ENCODE peak calls at places on chromosomes 7 and 10, in nine cellular contexts. P is choroid plexus epithelial cell; S is mesothelial cell of epicardium; B is body of pancreas; U is HFF-Myc; A is CD8-positive, alpha-beta T cell; J is H9; K is brain microvascular endothelial cell; D is cardiac muscle cell. L is an unnamed sample.

GRCh38 chr7:99000196-99000903 is 122.0 kb downstream of the TRRAP start:
- DNase-seq in P (no peak), K (no peak), A (no peak), U (no peak), D (no peak), J (no peak), B (peak), S (no peak), L (no peak)

GRCh38 chr7:25360471-25360870 is 132.2 kb upstream of the NPVF start:
- DNase-seq in P (no peak), D (no peak), K (no peak), S (no peak), U (no peak), B (no peak), A (no peak), J (no peak), L (no peak)

GRCh38 chr7:40979296-40979695 is 723.6 kb downstream of the INHBA start:
- DNase-seq in P (peak), K (peak), U (no peak), B (no peak), A (no peak), S (no peak), J (no peak), D (no peak), L (no peak)

GRCh38 chr7:80614911-80615310 is 23.5 kb upstream of the CD36 start:
- DNase-seq in K (peak), J (no peak), U (no peak), B (no peak), A (no peak), D (peak), P (peak), S (no peak), L (no peak)

GRCh38 chr10:75042292-75042974 is 69.0 kb upstream of the SAMD8 start:
- DNase-seq in J (no peak), U (peak), A (no peak), B (no peak), D (peak), P (peak), S (no peak), K (peak), L (no peak)

GRCh38 chr10:95273393-95274312 is 17.1 kb downstream of the PDLIM1 start:
- DNase-seq in D (no peak), B (no peak), J (no peak), U (peak), S (no peak), P (peak), A (no peak), K (peak), L (no peak)

GRCh38 chr10:99661370-99661749 is 2.1 kb downstream of the ENTPD7 start:
- DNase-seq in B (no peak), S (no peak), J (no peak), U (no peak), K (peak), A (no peak), P (peak), D (no peak), L (no peak)

GRCh38 chr10:133528296-133528844 is 1.2 kb downstream of the CYP2E1 start:
- DNase-seq in K (no peak), J (no peak), P (no peak), U (no peak), B (peak), A (no peak), S (no peak), D (no peak), L (no peak)

GRCh38 chr10:97063271-97063982 is 122.3 kb downstream of the SLIT1 start:
- DNase-seq in B (no peak), P (no peak), K (no peak), J (no peak), U (no peak), S (no peak), A (no peak), D (no peak), L (no peak)

GRCh38 chr7:55348502-55348901 is 16.6 kb upstream of the LANCL2 start:
- DNase-seq in K (peak), U (no peak), B (no peak), D (no peak), P (peak), J (no peak), A (no peak), S (no peak), L (no peak)

GRCh38 chr10:88209837-88210552 is 346.6 kb downstream of the PTEN start:
- DNase-seq in U (no peak), D (no peak), K (peak), B (no peak), S (no peak), P (peak), J (no peak), A (no peak), L (no peak)

GRCh38 chr10:4111593-4111992 is 326.6 kb upstream of the KLF6 start:
- DNase-seq in S (no peak), J (no peak), D (no peak), K (no peak), P (no peak), A (no peak), B (no peak), U (no peak), L (no peak)

GRCh38 chr7:74272305-74273038 is 16.7 kb upstream of the CLIP2 start:
- DNase-seq in J (peak), S (no peak), U (peak), A (no peak), B (peak), K (peak), D (no peak), P (peak), L (peak)

GRCh38 chr10:3784510-3785250 is at the start of gene KLF6:
- DNase-seq in A (peak), D (no peak), K (no peak), P (peak), S (no peak), B (peak), J (no peak), U (no peak), L (no peak)

GRCh38 chr7:131108212-131108980 is 219.3 kb upstream of the MKLN1 start:
- DNase-seq in U (no peak), J (no peak), B (no peak), S (no peak), A (peak), D (no peak), P (peak), K (peak), L (peak)

GRCh38 chr10:112307631-112308502 is 24.7 kb downstream of the TECTB start:
- DNase-seq in S (no peak), D (peak), A (no peak), K (peak), J (peak), B (peak), P (peak), U (no peak), L (no peak)

GRCh38 chr10:125691160-125691981 is 8.4 kb upstream of the TEX36 start:
- DNase-seq in A (no peak), K (no peak), P (no peak), D (no peak), U (peak), J (no peak), B (no peak), S (no peak), L (no peak)

GRCh38 chr10:35433851-35434426 is 97.6 kb downstream of the CCNY start:
- DNase-seq in B (no peak), A (no peak), U (peak), K (peak), D (no peak), J (no peak), S (no peak), P (peak), L (no peak)

GRCh38 chr7:87310790-87311419 is 34.6 kb upstream of the CROT start:
- DNase-seq in P (no peak), S (no peak), B (no peak), K (no peak), J (no peak), A (no peak), U (no peak), D (no peak), L (no peak)

GRCh38 chr10:63681965-63682704 is 160.9 kb downstream of the REEP3 start:
- DNase-seq in U (peak), D (no peak), S (no peak), A (no peak), J (no peak), K (peak), B (no peak), P (peak), L (no peak)

GRCh38 chr7:85950418-85950817 is 693.3 kb upstream of the GRM3 start:
- DNase-seq in P (no peak), S (no peak), D (no peak), J (no peak), K (no peak), A (no peak), U (no peak), B (no peak), L (no peak)

GRCh38 chr7:143382126-143382790 is 1.1 kb downstream of the ZYX start:
- DNase-seq in S (no peak), A (no peak), K (no peak), P (no peak), D (no peak), U (no peak), B (no peak), J (no peak), L (no peak)

GRCh38 chr7:40162516-40162915 is 27.7 kb downstream of the SUGCT start:
- DNase-seq in U (peak), A (no peak), P (peak), B (no peak), S (no peak), J (no peak), K (peak), D (no peak), L (no peak)

GRCh38 chr10:30215631-30216030 is 133.4 kb downstream of the MTPAP start:
- DNase-seq in J (no peak), S (no peak), U (no peak), A (no peak), B (no peak), D (no peak), K (no peak), P (peak), L (no peak)

GRCh38 chr7:131365876-131366275 is 38.2 kb downstream of the MKLN1 start:
- DNase-seq in B (no peak), S (no peak), D (no peak), K (no peak), J (no peak), P (peak), U (no peak), A (no peak), L (no peak)

GRCh38 chr7:139068543-139069399 is 32.9 kb upstream of the ZC3HAV1L start:
- DNase-seq in K (no peak), B (no peak), P (no peak), D (no peak), A (peak), U (no peak), S (no peak), J (no peak), L (no peak)

GRCh38 chr10:32149257-32149955 is 93.2 kb upstream of the KIF5B start:
- DNase-seq in B (peak), J (no peak), U (no peak), K (peak), D (no peak), P (peak), S (no peak), A (no peak), L (no peak)

GRCh38 chr10:77157248-77158019 is 480.2 kb downstream of the KCNMA1 start:
- DNase-seq in J (no peak), S (no peak), U (no peak), B (no peak), P (no peak), A (no peak), K (peak), D (no peak), L (no peak)

GRCh38 chr7:102836206-102836938 is 76.4 kb upstream of the LRRC17 start:
- DNase-seq in J (no peak), P (peak), A (no peak), S (no peak), D (no peak), U (peak), B (no peak), K (peak), L (no peak)

GRCh38 chr7:135169936-135170222 is 628 bp downstream of the CYREN start:
- DNase-seq in B (no peak), P (peak), U (no peak), D (no peak), A (no peak), S (no peak), J (no peak), K (no peak), L (no peak)

GRCh38 chr7:128053023-128053422 is 21.8 kb upstream of the LRRC4 start:
- DNase-seq in J (no peak), A (no peak), U (no peak), B (no peak), D (no peak), K (no peak), P (peak), S (no peak), L (no peak)

GRCh38 chr7:12322287-12322902 is 81.3 kb downstream of the VWDE start:
- DNase-seq in P (peak), J (no peak), D (no peak), K (peak), B (no peak), A (no peak), U (no peak), S (no peak), L (no peak)

GRCh38 chr10:119090968-119091367 is 10.4 kb upstream of the EIF3A start:
- DNase-seq in S (no peak), A (peak), K (peak), U (peak), D (no peak), B (no peak), P (peak), J (no peak), L (no peak)

DNA sequence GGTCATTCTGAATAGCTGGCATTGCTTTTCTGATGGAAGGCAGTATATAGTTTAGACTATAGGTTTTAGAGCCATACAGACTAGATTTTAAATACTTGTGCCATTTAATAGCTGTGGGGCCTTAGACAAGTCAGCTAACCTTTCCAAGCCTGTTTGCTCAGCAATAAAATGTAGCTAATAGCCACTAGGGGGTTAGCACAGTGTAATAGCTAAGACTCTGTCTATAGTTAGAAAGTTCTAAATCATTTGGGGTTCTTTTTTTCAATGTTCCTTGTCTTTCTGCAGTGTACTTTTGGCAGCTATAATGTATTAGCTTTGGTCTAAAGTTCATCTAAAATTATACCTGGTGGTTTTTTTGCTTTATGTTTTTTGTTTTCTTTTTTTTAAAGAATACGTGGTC is 7.5 kb upstream of the KIFBP start:
- DNase-seq in D (no peak), U (no peak), A (no peak), S (no peak), B (no peak), K (no peak), J (no peak), P (peak), L (no peak)
- TF ChIP-seq CTCF in D (peak), U (peak), A (no peak), S (peak), B (no peak), K (peak), J (peak), P (peak), L (no peak)

DNA sequence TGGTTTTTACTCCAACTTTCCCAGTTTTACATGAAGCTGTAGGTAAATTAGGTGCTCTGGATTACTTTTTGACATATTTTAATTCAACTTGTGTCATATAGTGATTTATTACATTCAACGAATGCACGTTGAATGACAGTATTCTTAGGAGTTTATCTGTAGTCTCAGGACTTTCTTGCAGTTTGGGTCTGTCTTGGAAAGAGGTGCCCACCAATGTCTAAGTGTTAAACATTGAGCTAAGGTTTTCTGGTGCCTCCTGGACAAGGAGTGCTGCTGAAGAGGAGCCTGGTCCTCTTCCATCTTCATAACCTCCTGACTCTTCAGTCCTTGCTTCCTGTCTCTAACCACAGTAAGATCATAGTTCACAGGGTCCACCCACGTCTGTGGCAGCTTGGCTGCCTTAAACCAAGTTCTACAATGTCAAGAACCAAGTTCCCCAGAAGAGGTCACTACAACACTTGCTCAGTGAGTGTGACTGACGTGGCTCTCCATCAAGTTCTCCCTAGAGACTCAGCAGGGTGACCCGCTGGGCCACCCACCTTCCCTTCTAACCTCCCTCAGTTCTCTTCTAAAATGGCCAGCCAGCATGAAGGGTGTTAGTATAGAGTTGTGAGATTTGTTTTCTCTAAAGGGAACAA is 6.1 kb downstream of the NPY start:
- DNase-seq in U (no peak), B (no peak), K (peak), D (peak), A (no peak), J (peak), P (peak), S (no peak), L (no peak)
- TF ChIP-seq CTCF in U (peak), B (peak), K (peak), D (peak), A (no peak), J (peak), P (peak), S (no peak), L (no peak)

GRCh38 chr7:112707655-112708054 is 82.5 kb downstream of the TMEM168 start:
- DNase-seq in B (no peak), U (no peak), J (no peak), K (no peak), P (no peak), D (no peak), S (no peak), A (no peak), L (no peak)

DNA sequence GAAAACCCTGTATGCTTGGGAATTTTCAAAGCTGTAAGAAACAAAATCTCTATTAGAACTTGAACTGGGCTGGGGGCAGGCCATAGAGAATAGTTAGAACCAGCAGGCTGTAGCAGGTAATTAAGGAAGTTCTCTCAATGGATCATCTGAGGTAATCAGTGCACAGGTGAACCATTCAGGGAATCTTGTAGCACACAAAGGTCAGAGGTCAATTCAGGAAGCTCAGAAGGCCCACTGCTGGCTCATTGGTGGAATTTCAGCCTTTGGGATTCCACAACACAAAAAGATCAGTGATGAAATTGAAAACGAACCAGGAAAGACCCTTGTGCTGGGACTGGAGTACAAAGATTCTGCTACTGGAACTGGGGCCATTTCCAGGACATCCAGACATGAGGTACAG is 82.0 kb downstream of the TMEM168 start:
- DNase-seq in J (no peak), K (no peak), S (no peak), U (no peak), P (no peak), D (no peak), B (no peak), A (no peak), L (no peak)
- TF ChIP-seq CTCF in J (peak), K (no peak), S (no peak), U (peak), P (peak), D (no peak), B (no peak), A (no peak), L (no peak)

GRCh38 chr7:50303082-50303893 is 1.2 kb upstream of the IKZF1 start:
- DNase-seq in U (no peak), J (peak), B (no peak), S (no peak), A (peak), K (no peak), D (no peak), P (no peak), L (no peak)

GRCh38 chr7:50303894-50304157 is 690 bp upstream of the IKZF1 start:
- DNase-seq in D (no peak), S (no peak), U (no peak), K (no peak), P (no peak), B (no peak), J (no peak), A (no peak), L (peak)

GRCh38 chr7:50304911-50305621 is 550 bp downstream of the IKZF1 start:
- DNase-seq in K (no peak), P (no peak), B (no peak), D (peak), J (no peak), S (no peak), A (peak), U (no peak), L (no peak)

GRCh38 chr7:50305697-50306300 is 1.3 kb downstream of the IKZF1 start:
- DNase-seq in J (no peak), B (no peak), P (no peak), U (no peak), S (no peak), D (no peak), K (no peak), A (no peak), L (no peak)

GRCh38 chr7:50304158-50304910 is at the start of gene IKZF1:
- DNase-seq in S (no peak), K (no peak), U (no peak), P (no peak), A (peak), D (peak), B (peak), J (peak), L (peak)
- TF ChIP-seq CTCF in S (no peak), K (no peak), U (no peak), P (no peak), A (no peak), D (no peak), B (no peak), J (no peak), L (no peak)

GRCh38 chr10:18599392-18599791 is 52.0 kb downstream of the NSUN6 start:
- DNase-seq in P (no peak), D (no peak), A (no peak), B (no peak), S (no peak), U (no peak), J (no peak), K (no peak), L (no peak)

GRCh38 chr10:18606051-18606730 is 45.2 kb downstream of the NSUN6 start:
- DNase-seq in P (peak), B (no peak), J (no peak), D (no peak), U (no peak), A (no peak), K (peak), S (no peak), L (no peak)

DNA sequence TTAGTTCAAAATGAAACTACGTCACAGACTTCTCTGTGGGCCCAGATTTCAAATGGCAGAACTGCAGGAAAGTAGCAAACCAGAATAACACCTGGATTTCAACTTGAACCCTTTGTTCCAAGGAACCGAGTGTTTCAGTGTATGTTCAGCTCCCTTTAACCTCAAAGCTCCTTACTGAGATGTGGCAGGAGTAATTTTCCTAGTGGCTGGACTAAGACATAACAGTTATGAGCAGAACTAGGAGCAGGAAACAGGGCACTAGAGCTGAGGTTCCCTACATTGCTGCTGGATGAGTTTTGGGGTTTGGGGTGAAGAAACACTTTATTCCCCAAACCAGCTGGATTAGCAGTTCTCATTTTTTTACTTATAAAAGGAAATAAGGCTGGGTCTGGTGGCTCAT is 50.1 kb downstream of the NSUN6 start:
- DNase-seq in K (no peak), B (no peak), S (no peak), U (no peak), J (no peak), D (no peak), P (no peak), A (no peak), L (no peak)
- TF ChIP-seq CTCF in K (no peak), B (no peak), S (no peak), U (peak), J (peak), D (no peak), P (no peak), A (no peak), L (no peak)

GRCh38 chr10:73768881-73769280 is 13.0 kb upstream of the CHCHD1 start:
- DNase-seq in K (no peak), D (no peak), S (no peak), J (peak), U (no peak), P (no peak), B (no peak), A (peak), L (peak)
- TF ChIP-seq CTCF in K (no peak), D (no peak), S (no peak), J (peak), U (no peak), P (no peak), B (no peak), A (peak), L (no peak)

GRCh38 chr7:150487625-150488024 is 27.0 kb upstream of the GIMAP7 start:
- DNase-seq in D (no peak), A (no peak), B (no peak), U (no peak), P (no peak), J (no peak), S (no peak), K (no peak), L (no peak)
- TF ChIP-seq CTCF in D (no peak), A (no peak), B (no peak), U (no peak), P (no peak), J (no peak), S (no peak), K (no peak), L (no peak)